ENCODE peak calls at places on chromosomes 7 and 10, in ten cellular contexts. D, C, O, T, Z, I, V, J, E and M are unnamed samples.
A peak's percentile ranks its signal among the peaks of the same experiment; 100 is the strongest.

GRCh38 chr7:46173526-46174191 is 252.6 kb upstream of the IGFBP3 start:
- DNase-seq in D (no peak), C (no peak), O (no peak), T (no peak), Z (no peak), I (peak; percentile 50), V (no peak), J (no peak), E (no peak), M (no peak)

GRCh38 chr7:28347964-28348363 is 64.4 kb upstream of the CREB5 start:
- DNase-seq in D (no peak), C (no peak), O (no peak), T (no peak), Z (peak; percentile 28), I (peak; percentile 9), V (no peak), J (no peak), E (no peak), M (no peak)

GRCh38 chr7:46156039-46156438 is 235.0 kb upstream of the IGFBP3 start:
- DNase-seq in D (no peak), C (no peak), O (no peak), T (no peak), Z (no peak), I (no peak), V (no peak), J (no peak), E (no peak), M (no peak)

GRCh38 chr10:122267849-122268737 is 3.0 kb upstream of the BTBD16 start:
- DNase-seq in D (peak; percentile 20), C (no peak), O (peak; percentile 69), T (peak; percentile 44), Z (peak; percentile 36), I (peak; percentile 55), V (no peak), J (peak; percentile 6), E (peak; percentile 91), M (peak; percentile 23)

GRCh38 chr7:134684165-134684564 is 37.5 kb downstream of the BPGM start:
- DNase-seq in D (no peak), C (no peak), O (no peak), T (no peak), Z (no peak), I (peak; percentile 40), V (no peak), J (no peak), E (no peak), M (no peak)

GRCh38 chr7:108181073-108181985 is 51.2 kb upstream of the LAMB4 start:
- DNase-seq in D (no peak), C (peak; percentile 15), O (peak; percentile 58), T (no peak), Z (peak; percentile 53), I (peak; percentile 63), V (peak; percentile 72), J (no peak), E (peak; percentile 37), M (peak; percentile 80)

GRCh38 chr10:112587709-112588108 is 140.7 kb downstream of the VTI1A start:
- DNase-seq in D (no peak), C (no peak), O (no peak), T (no peak), Z (no peak), I (peak; percentile 72), V (no peak), J (no peak), E (no peak), M (no peak)

GRCh38 chr10:61899663-61899996 is 1.9 kb upstream of the ARID5B start:
- DNase-seq in D (no peak), C (no peak), O (peak; percentile 12), T (no peak), Z (no peak), I (no peak), V (no peak), J (no peak), E (no peak), M (no peak)

GRCh38 chr10:69413221-69413865 is 3.4 kb downstream of the TACR2 start:
- DNase-seq in D (no peak), C (no peak), O (no peak), T (peak; percentile 51), Z (peak; percentile 68), I (peak; percentile 78), V (peak; percentile 29), J (no peak), E (peak; percentile 69), M (peak; percentile 88)

GRCh38 chr7:138245682-138246081 is 169.4 kb downstream of the AKR1D1 start:
- DNase-seq in D (no peak), C (no peak), O (no peak), T (no peak), Z (no peak), I (no peak), V (peak; percentile 33), J (no peak), E (no peak), M (no peak)

GRCh38 chr10:35426657-35427056 is 90.3 kb downstream of the CCNY start:
- DNase-seq in D (no peak), C (no peak), O (no peak), T (no peak), Z (no peak), I (no peak), V (no peak), J (no peak), E (no peak), M (no peak)

GRCh38 chr7:41134242-41134872 is 568.5 kb downstream of the INHBA start:
- DNase-seq in D (no peak), C (no peak), O (no peak), T (no peak), Z (peak; percentile 68), I (peak; percentile 81), V (no peak), J (no peak), E (no peak), M (no peak)

GRCh38 chr10:61187601-61188000 is 243.6 kb upstream of the RHOBTB1 start:
- DNase-seq in D (no peak), C (no peak), O (no peak), T (no peak), Z (no peak), I (no peak), V (no peak), J (no peak), E (no peak), M (no peak)

GRCh38 chr7:70693690-70694356 is 438.1 kb upstream of the GALNT17 start:
- DNase-seq in D (no peak), C (peak; percentile 69), O (peak; percentile 85), T (peak; percentile 85), Z (peak; percentile 3), I (peak; percentile 66), V (peak; percentile 59), J (no peak), E (peak; percentile 66), M (peak; percentile 80)

GRCh38 chr10:102419561-102420442 is 834 bp upstream of the FBXL15 start:
- DNase-seq in D (no peak), C (no peak), O (peak; percentile 43), T (peak; percentile 65), Z (no peak), I (peak; percentile 38), V (peak; percentile 64), J (peak; percentile 30), E (peak; percentile 91), M (peak; percentile 87)

GRCh38 chr10:28872592-28873165 is 195.4 kb downstream of the BAMBI start:
- DNase-seq in D (no peak), C (no peak), O (no peak), T (no peak), Z (no peak), I (no peak), V (no peak), J (no peak), E (no peak), M (no peak)

GRCh38 chr7:148921806-148922205 is 37.7 kb upstream of the EZH2 start:
- DNase-seq in D (no peak), C (no peak), O (peak; percentile 69), T (peak; percentile 71), Z (no peak), I (no peak), V (peak; percentile 10), J (no peak), E (no peak), M (no peak)

GRCh38 chr7:55247466-55247865 is 117.7 kb upstream of the LANCL2 start:
- DNase-seq in D (no peak), C (no peak), O (no peak), T (no peak), Z (peak; percentile 43), I (peak; percentile 74), V (no peak), J (no peak), E (no peak), M (no peak)

GRCh38 chr10:21329995-21330627 is 195.4 kb downstream of the SKIDA1 start:
- DNase-seq in D (no peak), C (no peak), O (peak; percentile 14), T (no peak), Z (peak; percentile 93), I (peak; percentile 89), V (no peak), J (no peak), E (no peak), M (no peak)

GRCh38 chr10:10830316-10831061 is 187.2 kb upstream of the CELF2 start:
- DNase-seq in D (no peak), C (no peak), O (no peak), T (no peak), Z (peak; percentile 39), I (peak; percentile 89), V (no peak), J (no peak), E (no peak), M (no peak)

GRCh38 chr7:151745090-151745638 is 131.8 kb downstream of the PRKAG2 start:
- DNase-seq in D (no peak), C (no peak), O (peak; percentile 99), T (peak; percentile 75), Z (peak; percentile 78), I (peak; percentile 71), V (no peak), J (no peak), E (peak; percentile 62), M (no peak)

GRCh38 chr7:19069842-19070241 is 47.6 kb downstream of the TWIST1 start:
- DNase-seq in D (no peak), C (no peak), O (no peak), T (no peak), Z (peak; percentile 44), I (peak; percentile 22), V (no peak), J (no peak), E (no peak), M (no peak)

GRCh38 chr10:133219782-133220181 is 10.2 kb upstream of the UTF1 start:
- DNase-seq in D (no peak), C (no peak), O (no peak), T (no peak), Z (no peak), I (no peak), V (no peak), J (no peak), E (no peak), M (no peak)

GRCh38 chr7:30977896-30978564 is 14.3 kb downstream of the GHRHR start:
- DNase-seq in D (no peak), C (no peak), O (peak; percentile 77), T (peak; percentile 85), Z (peak; percentile 48), I (peak; percentile 39), V (peak; percentile 34), J (no peak), E (peak; percentile 34), M (peak; percentile 51)

GRCh38 chr7:25759281-25759680 is 392.7 kb upstream of the NFE2L3 start:
- DNase-seq in D (no peak), C (peak; percentile 43), O (no peak), T (no peak), Z (no peak), I (no peak), V (no peak), J (peak; percentile 79), E (no peak), M (peak; percentile 80)